ENCODE peak calls at places on chromosomes 3 and 15, in seven cellular contexts. H is kidney; W is IMR-90; S is ovary; A is adrenal gland; I is uterus; Z is CD4-positive, alpha-beta memory T cell. U is an unnamed sample.

GRCh38 chr15:88634449-88634848 is 4.4 kb upstream of the ISG20 start:
- DNase-seq in W (no peak), S (no peak), I (no peak), A (no peak), Z (no peak), H (no peak), U (no peak)

GRCh38 chr3:28467414-28467813 is 118.8 kb upstream of the AZI2 start:
- DNase-seq in A (no peak), S (no peak), Z (no peak), I (no peak), H (no peak), W (no peak), U (no peak)

GRCh38 chr15:19973718-19974117 is 567.9 kb downstream of the GOLGA6L6 start:
- DNase-seq in I (no peak), Z (no peak), S (no peak), W (no peak), A (no peak), H (no peak), U (no peak)

GRCh38 chr15:95733931-95734330 is 596.6 kb upstream of the NR2F2 start:
- DNase-seq in S (no peak), I (no peak), W (no peak), H (no peak), Z (no peak), A (no peak), U (no peak)

GRCh38 chr3:113111308-113111707 is 100.0 kb upstream of the BOC start:
- DNase-seq in Z (peak; percentile 5), S (no peak), H (no peak), A (no peak), I (no peak), W (peak; percentile 42), U (no peak)

GRCh38 chr3:41581700-41582099 is 380.2 kb downstream of the ULK4 start:
- DNase-seq in W (no peak), S (no peak), Z (no peak), H (no peak), I (no peak), A (no peak), U (no peak)

GRCh38 chr3:15325228-15325627 is 7.2 kb downstream of the SH3BP5 start:
- DNase-seq in S (peak; percentile 64), I (peak; percentile 57), A (no peak), W (peak; percentile 85), H (no peak), Z (no peak), U (no peak)

GRCh38 chr15:76058714-76059319 is 968 bp upstream of the TMEM266 start:
- DNase-seq in A (peak; percentile 28), I (no peak), Z (peak; percentile 13), S (no peak), W (no peak), H (no peak), U (no peak)

GRCh38 chr3:176896165-176896564 is 301.1 kb downstream of the TBL1XR1 start:
- DNase-seq in A (no peak), H (no peak), W (no peak), Z (no peak), I (no peak), S (no peak), U (no peak)

DNA sequence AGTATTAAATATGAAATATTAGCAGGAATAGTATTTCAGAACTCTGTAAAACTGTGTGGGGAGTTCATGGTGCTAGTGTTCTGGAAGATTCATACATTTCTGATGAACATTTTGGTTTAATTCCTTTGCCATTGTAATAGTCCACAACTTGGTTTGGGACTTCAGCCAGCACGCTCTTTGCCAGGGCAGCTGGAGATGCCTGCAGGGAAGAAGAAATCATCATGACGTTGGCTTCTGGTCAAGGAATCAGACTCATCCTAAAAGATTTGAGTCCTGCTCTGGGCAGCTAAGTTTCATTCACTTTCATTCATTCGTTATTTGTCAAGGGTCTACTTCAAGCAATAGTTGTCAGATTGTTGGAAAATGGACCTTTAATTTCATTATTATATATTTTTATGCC is 32.4 kb upstream of the MRPL3 start:
- DNase-seq in Z (no peak), W (peak; percentile 16), A (no peak), S (no peak), H (no peak), I (no peak), U (no peak)
- H3K4me1 ChIP-seq in Z (no peaks in the 10 kb centered on the region), W (no peaks in the 10 kb centered on the region), A (no peaks in the 10 kb centered on the region), S (no peaks in the 10 kb centered on the region), H (no peaks in the 10 kb centered on the region), I (no peaks in the 10 kb centered on the region), U (no peaks in the 10 kb centered on the region)

GRCh38 chr3:128392021-128392420 is 74.7 kb downstream of the DNAJB8 start:
- DNase-seq in H (no peak), A (no peak), S (no peak), W (no peak), I (no peak), Z (no peak), U (no peak)

GRCh38 chr3:128390867-128391266 is 75.8 kb downstream of the DNAJB8 start:
- DNase-seq in I (no peak), H (no peak), A (no peak), W (no peak), S (no peak), Z (no peak), U (no peak)

GRCh38 chr3:128394033-128394432 is 72.7 kb downstream of the DNAJB8 start:
- DNase-seq in A (no peak), Z (no peak), H (peak; percentile 69), W (no peak), S (no peak), I (no peak), U (no peak)

GRCh38 chr3:128395046-128395445 is 71.6 kb downstream of the DNAJB8 start:
- DNase-seq in S (no peak), W (no peak), I (no peak), H (no peak), Z (no peak), A (no peak), U (no peak)

GRCh38 chr3:128392812-128393544 is 73.7 kb downstream of the DNAJB8 start:
- DNase-seq in Z (no peak), I (no peak), A (no peak), W (no peak), H (no peak), S (no peak), U (no peak)
- H3K4me1 ChIP-seq in Z (no peaks in the 10 kb centered on the region), I (no peaks in the 10 kb centered on the region), A (no peaks in the 10 kb centered on the region), W (peaks cover 5% of the 10 kb centered on the region), H (no peaks in the 10 kb centered on the region), S (no peaks in the 10 kb centered on the region), U (peaks cover 41% of the 10 kb centered on the region)

DNA sequence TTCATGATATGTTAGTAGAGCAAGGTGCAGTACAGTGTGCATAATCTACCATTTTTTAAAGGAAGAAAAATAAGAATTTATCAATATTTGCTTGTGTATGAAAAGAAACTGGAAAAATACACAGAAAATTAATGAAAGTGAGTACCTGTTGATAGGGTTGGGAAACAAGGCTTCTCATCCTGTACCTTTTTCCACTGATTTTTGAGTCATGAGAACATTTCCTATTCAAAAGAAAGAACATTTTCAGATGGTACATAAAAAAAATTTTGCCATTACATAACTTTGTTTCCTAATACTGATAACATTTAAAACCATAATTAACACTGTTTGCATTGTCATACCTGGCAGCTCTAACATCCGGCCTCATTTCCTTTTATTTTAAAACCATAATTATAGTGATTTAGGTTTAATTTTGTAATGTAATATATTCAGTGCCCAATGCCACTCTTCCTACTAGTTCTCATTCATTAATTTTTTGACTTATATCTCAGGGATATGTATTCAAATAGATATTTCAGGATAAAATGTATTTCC is 11.7 kb downstream of the NKTR start:
- DNase-seq in Z (no peak), A (no peak), W (no peak), I (no peak), S (no peak), H (no peak), U (no peak)
- H3K4me1 ChIP-seq in Z (peaks cover 62% of the 10 kb centered on the region), A (peaks cover 18% of the 10 kb centered on the region), W (peaks cover 4% of the 10 kb centered on the region), I (no peaks in the 10 kb centered on the region), S (no peaks in the 10 kb centered on the region), H (peaks cover 4% of the 10 kb centered on the region), U (peaks cover 70% of the 10 kb centered on the region)

DNA sequence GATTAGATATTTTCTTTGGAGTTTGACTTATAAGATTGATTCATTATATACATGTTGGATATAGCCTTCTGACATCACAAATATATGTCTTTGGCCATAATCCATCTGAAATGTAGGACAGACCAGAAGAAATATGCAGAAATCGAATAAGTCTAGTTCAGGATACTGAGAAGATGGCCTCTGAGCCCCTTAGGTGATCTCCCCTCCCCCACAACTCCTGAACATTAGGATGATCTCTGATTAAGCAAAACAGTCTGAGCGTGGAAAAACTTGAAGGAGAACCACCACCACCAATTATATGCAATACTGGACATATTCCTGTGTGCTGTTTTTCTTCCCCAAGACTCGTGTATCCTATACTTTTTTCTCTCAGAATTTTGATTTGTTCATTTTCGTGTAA is 3.2 kb downstream of the SETD5 start:
- DNase-seq in Z (no peak), H (no peak), I (no peak), W (no peak), S (no peak), A (no peak), U (no peak)
- H3K4me1 ChIP-seq in Z (peaks cover 73% of the 10 kb centered on the region), H (peaks cover 44% of the 10 kb centered on the region), I (peaks cover 24% of the 10 kb centered on the region), W (peaks cover 9% of the 10 kb centered on the region), S (peaks cover 15% of the 10 kb centered on the region), A (peaks cover 51% of the 10 kb centered on the region), U (peaks cover 65% of the 10 kb centered on the region)

GRCh38 chr3:45011756-45012441 is 14.2 kb upstream of the CLEC3B start:
- DNase-seq in S (peak; percentile 80), H (peak; percentile 91), W (peak; percentile 91), Z (no peak), I (peak; percentile 82), A (peak; percentile 85), U (peak; percentile 66)
- H3K4me1 ChIP-seq in S (peaks cover 24% of the 10 kb centered on the region), H (peaks cover 17% of the 10 kb centered on the region), W (peaks cover 30% of the 10 kb centered on the region), Z (peaks cover 33% of the 10 kb centered on the region), I (peaks cover 22% of the 10 kb centered on the region), A (peaks cover 34% of the 10 kb centered on the region), U (peaks cover 46% of the 10 kb centered on the region)

DNA sequence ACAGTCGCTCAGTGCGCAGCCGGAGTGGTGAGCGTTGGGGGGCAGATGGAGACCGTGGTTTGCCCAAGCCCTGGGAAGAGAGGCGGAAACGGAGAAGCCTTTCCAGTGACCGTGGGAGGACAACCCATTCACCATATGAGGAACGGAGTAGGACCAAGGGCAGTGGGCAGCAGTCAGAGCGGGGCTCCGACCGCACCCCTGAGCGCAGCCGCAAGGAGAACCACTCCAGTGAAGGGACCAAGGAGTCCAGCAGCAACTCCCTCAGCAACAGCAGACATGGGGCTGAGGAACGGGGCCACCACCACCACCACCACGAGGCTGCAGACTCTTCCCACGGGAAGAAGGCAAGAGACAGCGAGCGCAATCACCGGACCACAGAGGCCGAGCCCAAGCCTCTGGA is 2.0 kb downstream of the RBM15B start:
- DNase-seq in A (no peak), I (no peak), H (no peak), W (no peak), Z (no peak), S (no peak), U (no peak)
- H3K4me1 ChIP-seq in A (peaks cover 14% of the 10 kb centered on the region), I (peaks cover 19% of the 10 kb centered on the region), H (peaks cover 15% of the 10 kb centered on the region), W (peaks cover 29% of the 10 kb centered on the region), Z (peaks cover 68% of the 10 kb centered on the region), S (peaks cover 14% of the 10 kb centered on the region), U (peaks cover 43% of the 10 kb centered on the region)

DNA sequence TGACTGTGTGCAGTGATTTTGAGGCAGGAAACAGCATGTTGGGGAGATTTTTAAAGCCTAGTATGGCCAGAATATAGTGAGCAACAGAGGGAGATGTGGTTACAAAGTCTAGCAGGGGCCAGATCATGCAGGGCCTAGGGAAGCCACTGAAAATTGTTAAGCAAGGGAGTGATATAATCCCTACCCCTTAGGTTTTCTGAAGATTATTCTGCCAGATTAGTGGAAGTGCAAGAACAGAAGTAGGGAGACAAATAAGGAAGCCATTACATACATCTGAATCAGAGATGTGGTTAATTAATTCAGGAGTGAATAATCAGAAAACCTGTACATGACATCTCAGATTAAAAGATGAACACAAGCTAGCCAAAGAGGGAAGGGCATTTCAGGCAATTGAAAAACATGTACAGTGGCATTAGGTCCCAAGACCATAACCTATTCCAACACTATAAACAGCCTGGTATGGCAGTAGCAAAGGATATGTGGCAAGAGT is 54.8 kb downstream of the MSL2 start:
- DNase-seq in I (no peak), W (no peak), A (no peak), S (no peak), H (no peak), Z (no peak), U (no peak)
- H3K4me1 ChIP-seq in I (no peaks in the 10 kb centered on the region), W (peaks cover 9% of the 10 kb centered on the region), A (no peaks in the 10 kb centered on the region), S (peaks cover 3% of the 10 kb centered on the region), H (no peaks in the 10 kb centered on the region), Z (no peaks in the 10 kb centered on the region), U (peaks cover 4% of the 10 kb centered on the region)